ENCODE peak calls at places on chromosome 22, in seven cellular contexts. D, M, F, C, K, O and N are unnamed samples.

GRCh38 chr22:16975155-16975885 is 32.7 kb downstream of the GAB4 start:
- DNase-seq in D (no peak), M (no peak), F (no peak), C (no peak), O (no peak), K (no peak), N (no peak)

GRCh38 chr22:22851969-22852368 is 35.6 kb upstream of the IGLL5 start:
- DNase-seq in K (no peak), M (no peak), O (no peak), C (no peak), F (no peak), D (no peak), N (no peak)

GRCh38 chr22:31662668-31663037 is 638 bp upstream of the PISD start:
- DNase-seq in F (no peak), M (no peak), D (no peak), O (no peak), K (no peak), C (no peak), N (no peak)

GRCh38 chr22:20130739-20131592 is 638 bp upstream of the ZDHHC8 start:
- DNase-seq in C (peak), K (peak), F (peak), M (peak), O (peak), D (peak), N (peak)

GRCh38 chr22:38446018-38446601 is 8.9 kb downstream of the KCNJ4 start:
- DNase-seq in O (no peak), K (no peak), F (no peak), C (no peak), M (no peak), D (no peak), N (no peak)

GRCh38 chr22:43236401-43237166 is 49.6 kb upstream of the TTLL12 start:
- DNase-seq in C (no peak), F (no peak), D (no peak), M (peak), K (no peak), O (peak), N (peak)

GRCh38 chr22:21921184-21921721 is 31.4 kb downstream of the PPM1F start:
- DNase-seq in K (no peak), D (no peak), C (no peak), F (no peak), M (no peak), O (no peak), N (no peak)

GRCh38 chr22:12601870-12602779 is 2925.9 kb upstream of the OR11H1 start:
- DNase-seq in C (no peak), M (peak), D (no peak), F (no peak), O (peak), K (no peak), N (peak)

GRCh38 chr22:31556627-31557203 is 60.4 kb downstream of the SFI1 start:
- DNase-seq in K (peak), O (no peak), D (peak), M (no peak), F (peak), C (peak), N (no peak)

GRCh38 chr22:30416843-30417242 is 8.7 kb upstream of the MTFP1 start:
- DNase-seq in F (no peak), O (no peak), C (no peak), D (no peak), M (no peak), K (no peak), N (no peak)

GRCh38 chr22:45268167-45268957 is 16.4 kb upstream of the UPK3A start:
- DNase-seq in C (no peak), M (peak), O (no peak), D (peak), K (no peak), F (no peak), N (no peak)

GRCh38 chr22:21695432-21696085 is 29.7 kb downstream of the PPIL2 start:
- DNase-seq in M (no peak), K (no peak), O (no peak), D (no peak), C (no peak), F (no peak), N (no peak)

GRCh38 chr22:39205344-39206021 is 39.3 kb downstream of the PDGFB start:
- DNase-seq in M (no peak), D (peak), F (peak), K (peak), O (no peak), C (peak), N (no peak)

GRCh38 chr22:21052715-21053459 is 7.1 kb downstream of the LRRC74B start:
- DNase-seq in C (no peak), M (no peak), F (no peak), D (no peak), K (no peak), O (no peak), N (no peak)

GRCh38 chr22:40499187-40499753 is 128.9 kb downstream of the SGSM3 start:
- DNase-seq in C (peak), M (no peak), O (no peak), F (no peak), K (peak), D (peak), N (no peak)

GRCh38 chr22:38882972-38883622 is 11.1 kb upstream of the CBX6 start:
- DNase-seq in M (no peak), F (no peak), C (no peak), O (no peak), D (no peak), K (no peak), N (no peak)

GRCh38 chr22:47171441-47172221 is 409.2 kb downstream of the TBC1D22A start:
- DNase-seq in O (peak), F (no peak), M (peak), C (no peak), D (no peak), K (no peak), N (no peak)

GRCh38 chr22:20013382-20013871 is 3.2 kb downstream of the ARVCF start:
- DNase-seq in O (peak), F (no peak), M (peak), C (no peak), K (peak), D (peak), N (peak)

GRCh38 chr22:21990449-21991308 is 8.1 kb upstream of the TOP3B start:
- DNase-seq in K (no peak), M (no peak), O (no peak), F (no peak), D (no peak), C (no peak), N (no peak)

GRCh38 chr22:45090364-45090960 is 73.3 kb upstream of the NUP50 start:
- DNase-seq in F (no peak), O (no peak), C (no peak), K (peak), M (no peak), D (peak), N (no peak)

GRCh38 chr22:42369250-42370041 is 62.8 kb downstream of the NFAM1 start:
- DNase-seq in F (peak), O (peak), K (peak), D (peak), C (peak), M (peak), N (peak)

GRCh38 chr22:19127329-19128008 is 3.6 kb upstream of the TSSK2 start:
- DNase-seq in K (no peak), M (no peak), C (no peak), F (no peak), D (no peak), O (no peak), N (no peak)

GRCh38 chr22:36467946-36468345 is 13.5 kb downstream of the TXN2 start:
- DNase-seq in K (peak), D (peak), O (no peak), M (peak), F (no peak), C (peak), N (peak)

GRCh38 chr22:41488076-41488475 is 19.2 kb downstream of the ACO2 start:
- DNase-seq in D (no peak), O (no peak), C (no peak), M (no peak), F (no peak), K (no peak), N (no peak)

GRCh38 chr22:24305260-24305692 is 34.6 kb downstream of the SPECC1L start:
- DNase-seq in D (peak), O (no peak), K (peak), C (no peak), F (peak), M (no peak), N (no peak)

GRCh38 chr22:24304067-24304675 is 33.5 kb downstream of the SPECC1L start:
- DNase-seq in F (no peak), D (no peak), K (no peak), O (no peak), M (no peak), C (no peak), N (no peak)

GRCh38 chr22:24302591-24302990 is 32.0 kb downstream of the SPECC1L start:
- DNase-seq in M (no peak), O (no peak), F (no peak), D (no peak), K (no peak), C (no peak), N (no peak)

GRCh38 chr22:24303007-24303406 is 32.4 kb downstream of the SPECC1L start:
- DNase-seq in M (no peak), O (no peak), F (no peak), D (no peak), K (no peak), C (no peak), N (no peak)
- H3K27ac ChIP-seq in M (peak), O (peak), F (no peak), D (peak), K (no peak), C (peak), N (peak)

GRCh38 chr22:26426924-26427323 is 2.1 kb upstream of the ASPHD2 start:
- DNase-seq in O (no peak), K (no peak), F (no peak), M (no peak), C (no peak), D (no peak), N (no peak)

GRCh38 chr22:26430600-26430999 is 1.5 kb downstream of the ASPHD2 start:
- DNase-seq in O (no peak), D (no peak), F (no peak), M (no peak), K (no peak), C (no peak), N (no peak)

GRCh38 chr22:26431151-26431995 is 2.3 kb downstream of the ASPHD2 start:
- DNase-seq in O (no peak), F (no peak), M (no peak), C (no peak), D (peak), K (no peak), N (no peak)

GRCh38 chr22:26428515-26429457 is at the start of gene ASPHD2:
- DNase-seq in F (peak), C (no peak), K (peak), O (peak), M (peak), D (peak), N (peak)

GRCh38 chr22:26429458-26430238 is 588 bp downstream of the ASPHD2 start:
- DNase-seq in K (no peak), D (no peak), F (no peak), O (no peak), M (no peak), C (no peak), N (no peak)
- H3K4me3 ChIP-seq in K (peak), D (peak), F (peak), O (no peak), M (peak), C (peak), N (peak)

GRCh38 chr22:50296658-50297490 is 10.6 kb downstream of the PLXNB2 start:
- DNase-seq in F (no peak), C (no peak), K (no peak), D (no peak), M (no peak), O (no peak), N (peak)
- H3K27ac ChIP-seq in F (no peak), C (peak), K (no peak), D (no peak), M (peak), O (peak), N (peak)

DNA sequence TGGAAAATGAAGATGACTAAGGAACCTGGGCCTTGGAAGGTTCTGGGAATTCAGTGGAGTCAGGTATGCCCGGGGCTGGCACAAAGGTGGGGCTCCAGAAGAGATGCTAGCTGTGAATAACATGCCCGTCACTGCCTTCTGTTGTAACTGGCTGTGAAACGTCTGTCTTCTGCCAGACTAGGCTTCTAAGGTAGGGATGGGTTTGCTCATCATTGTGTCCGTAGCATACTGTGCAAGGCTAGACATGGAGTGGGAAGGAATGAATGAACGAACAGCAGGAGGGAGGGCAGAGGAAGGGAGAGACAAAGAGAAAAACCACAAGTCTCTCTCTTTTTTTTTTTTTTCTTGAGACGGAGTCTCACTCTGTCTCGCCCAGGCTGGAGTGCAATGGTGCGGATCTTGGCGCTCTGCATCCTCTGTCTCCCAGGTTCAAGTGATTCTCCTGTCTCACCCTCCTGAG is 327.4 kb downstream of the MN1 start:
- DNase-seq in K (peak), O (no peak), M (no peak), D (no peak), C (no peak), F (no peak), N (no peak)
- H3K4me3 ChIP-seq in K (no peak), O (no peak), M (no peak), D (no peak), C (no peak), F (no peak), N (no peak)